ENCODE peak calls at places on chromosomes 3 and 15, in four cellular contexts. P is H9, T is trophoblast cell, L is H1. H is an unnamed sample.

GRCh38 chr3:195748661-195749060 is 27.9 kb downstream of the MUC20 start:
- DNase-seq in P (no peak), T (no peak), L (no peak), H (no peak)

GRCh38 chr15:84826369-84826823 is 9.2 kb downstream of the ALPK3 start:
- DNase-seq in P (peak; percentile 83), T (no peak), L (no peak), H (peak; percentile 79)

GRCh38 chr3:120113128-120114116 is 19.2 kb upstream of the GSK3B start:
- DNase-seq in P (no peak), T (no peak), L (no peak), H (no peak)

GRCh38 chr15:69099976-69100375 is 60.5 kb upstream of the GLCE start:
- DNase-seq in P (no peak), T (no peak), L (no peak), H (no peak)

GRCh38 chr3:51622868-51623267 is 48.2 kb upstream of the TEX264 start:
- DNase-seq in P (no peak), T (no peak), L (no peak), H (no peak)

GRCh38 chr3:170947018-170947769 is 38.8 kb upstream of the EIF5A2 start:
- DNase-seq in P (no peak), T (no peak), L (no peak), H (peak; percentile 11)

GRCh38 chr15:27670481-27670880 is 428.6 kb downstream of the OCA2 start:
- DNase-seq in P (no peak), T (no peak), L (no peak), H (no peak)

GRCh38 chr15:75420698-75421097 is 30.8 kb downstream of the SIN3A start:
- DNase-seq in P (no peak), T (no peak), L (no peak), H (no peak)

GRCh38 chr3:104360038-104360437 is 1006.7 kb upstream of the ALCAM start:
- DNase-seq in P (no peak), T (no peak), L (no peak), H (no peak)

GRCh38 chr3:46297658-46298423 is 55.6 kb downstream of the CCR3 start:
- DNase-seq in P (no peak), T (no peak), L (no peak), H (peak; percentile 5)

GRCh38 chr15:63752075-63752684 is 81.6 kb downstream of the HERC1 start:
- DNase-seq in P (no peak), T (peak; percentile 39), L (no peak), H (peak; percentile 61)

GRCh38 chr15:31277335-31278055 is 49.1 kb upstream of the KLF13 start:
- DNase-seq in P (no peak), T (no peak), L (no peak), H (no peak)

GRCh38 chr3:110744723-110745122 is 326.9 kb upstream of the NECTIN3 start:
- DNase-seq in P (no peak), T (no peak), L (no peak), H (no peak)

GRCh38 chr15:100114100-100114499 is 227.7 kb downstream of the ADAMTS17 start:
- DNase-seq in P (no peak), T (no peak), L (no peak), H (no peak)

GRCh38 chr15:42270551-42270950 is 2.5 kb upstream of the GANC start:
- DNase-seq in P (no peak), T (no peak), L (no peak), H (no peak)

GRCh38 chr15:55403531-55403930 is 4.6 kb downstream of the CCPG1 start:
- DNase-seq in P (no peak), T (no peak), L (no peak), H (no peak)

GRCh38 chr15:26702381-26702780 is 70.5 kb downstream of the GABRB3 start:
- DNase-seq in P (no peak), T (no peak), L (no peak), H (no peak)

GRCh38 chr3:64945171-64945684 is 257.4 kb upstream of the ADAMTS9 start:
- DNase-seq in P (peak; percentile 60), T (no peak), L (no peak), H (peak; percentile 95)

GRCh38 chr15:59399465-59400102 is 26.9 kb upstream of the MYO1E start:
- DNase-seq in P (no peak), T (no peak), L (no peak), H (no peak)

GRCh38 chr15:89364341-89364740 is 29.7 kb upstream of the POLG start:
- DNase-seq in P (no peak), T (no peak), L (no peak), H (no peak)

GRCh38 chr3:140610544-140610943 is 67.3 kb upstream of the TRIM42 start:
- DNase-seq in P (no peak), T (no peak), L (no peak), H (no peak)

GRCh38 chr3:133670525-133670995 is 8.8 kb upstream of the TOPBP1 start:
- DNase-seq in P (no peak), T (no peak), L (no peak), H (no peak)

GRCh38 chr15:72521682-72522081 is 47.6 kb downstream of the ARIH1 start:
- DNase-seq in P (no peak), T (no peak), L (no peak), H (no peak)

GRCh38 chr3:52054689-52055511 is 1.5 kb downstream of the DUSP7 start:
- DNase-seq in P (peak; percentile 40), T (no peak), L (no peak), H (peak; percentile 35)

GRCh38 chr3:196697270-196697669 is 14.8 kb downstream of the CEP19 start:
- DNase-seq in P (no peak), T (no peak), L (no peak), H (no peak)

GRCh38 chr3:88986834-88987233 is 120.6 kb upstream of the EPHA3 start:
- DNase-seq in P (no peak), T (no peak), L (no peak), H (no peak)

GRCh38 chr3:72782521-72782920 is 65.7 kb downstream of the SHQ1 start:
- DNase-seq in P (no peak), T (no peak), L (no peak), H (peak; percentile 26)

GRCh38 chr15:59138243-59138642 is 33.3 kb downstream of the CCNB2 start:
- DNase-seq in P (peak; percentile 86), T (peak; percentile 45), L (peak; percentile 66), H (peak; percentile 85)

GRCh38 chr3:56890448-56891083 is 88.8 kb upstream of the ARHGEF3 start:
- DNase-seq in P (no peak), T (no peak), L (no peak), H (no peak)

GRCh38 chr3:124886168-124887051 is 755 bp downstream of the ITGB5 start:
- DNase-seq in P (peak; percentile 75), T (peak; percentile 29), L (no peak), H (peak; percentile 86)

GRCh38 chr3:112738366-112738765 is 97.4 kb upstream of the CCDC80 start:
- DNase-seq in P (no peak), T (no peak), L (no peak), H (no peak)

GRCh38 chr3:24249523-24249922 is 245.1 kb downstream of the THRB start:
- DNase-seq in P (no peak), T (no peak), L (no peak), H (no peak)

GRCh38 chr15:38671675-38672141 is 107.1 kb upstream of the RASGRP1 start:
- DNase-seq in P (no peak), T (no peak), L (no peak), H (no peak)

GRCh38 chr15:87752250-87752951 is 504.1 kb downstream of the NTRK3 start:
- DNase-seq in P (no peak), T (no peak), L (no peak), H (no peak)

GRCh38 chr15:57655087-57655486 is 51.4 kb upstream of the POLR2M start:
- DNase-seq in P (no peak), T (no peak), L (no peak), H (no peak)

GRCh38 chr15:50143255-50143860 is 24.3 kb upstream of the ATP8B4 start:
- DNase-seq in P (no peak), T (no peak), L (no peak), H (no peak)

GRCh38 chr15:50144342-50145120 is 25.5 kb upstream of the ATP8B4 start:
- DNase-seq in P (no peak), T (no peak), L (no peak), H (peak; percentile 60)

GRCh38 chr15:50148362-50148963 is 29.4 kb upstream of the ATP8B4 start:
- DNase-seq in P (peak; percentile 76), T (peak; percentile 9), L (peak; percentile 7), H (peak; percentile 95)

GRCh38 chr15:50146661-50147060 is 27.6 kb upstream of the ATP8B4 start:
- DNase-seq in P (no peak), T (no peak), L (no peak), H (no peak)

DNA sequence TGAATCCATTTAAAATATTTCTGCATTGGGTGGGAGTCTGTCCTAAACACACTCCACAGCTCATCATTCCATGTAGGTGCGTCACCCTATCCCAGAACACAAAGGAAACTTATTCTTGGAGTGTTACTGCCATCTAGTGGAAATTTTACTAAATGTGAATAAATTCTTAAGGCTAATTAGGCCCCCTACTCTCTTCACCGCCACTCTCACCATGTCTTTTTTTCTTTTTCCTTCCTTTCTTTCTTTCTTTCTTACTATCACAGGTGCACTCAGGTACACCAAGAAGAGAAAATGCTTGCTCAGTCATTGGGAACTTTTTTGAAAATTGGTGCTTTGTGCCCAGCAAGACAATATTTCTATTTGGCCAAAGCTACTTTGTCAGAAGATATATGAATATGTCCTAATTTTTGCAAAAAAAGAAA is 26.4 kb upstream of the ATP8B4 start:
- DNase-seq in P (no peak), T (no peak), L (peak; percentile 7), H (peak; percentile 90)
- H2BK5ac ChIP-seq in P (no peak overlapping the region), T (no peak overlapping the region), L (no peak overlapping the region), H (no peak overlapping the region)

DNA sequence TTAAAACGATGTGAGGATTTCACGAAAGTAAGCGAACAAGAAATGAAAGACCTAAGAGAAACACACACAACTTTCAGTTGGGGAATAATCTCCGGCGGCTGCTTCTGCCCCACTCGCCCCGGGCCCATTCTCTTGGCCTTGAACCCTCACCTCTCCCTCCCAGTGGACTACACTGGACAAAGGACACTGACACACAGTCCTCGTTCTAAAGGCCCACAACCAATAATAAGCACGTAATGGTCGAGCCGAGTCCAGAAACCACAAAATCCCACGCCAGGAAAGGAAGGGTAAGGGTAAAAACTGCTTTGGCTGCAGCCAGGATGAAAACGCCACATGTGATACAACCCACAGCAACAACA is 485 bp downstream of the ZNF770 start:
- DNase-seq in P (no peak), T (no peak), L (no peak), H (no peak)
- H3K79me2 ChIP-seq in P (peaks cover 27% of the 10 kb centered on the region), T (peaks cover 14% of the 10 kb centered on the region), L (peaks cover 24% of the 10 kb centered on the region), H (peaks cover 34% of the 10 kb centered on the region)

GRCh38 chr3:123862152-123862551 is 22.0 kb downstream of the MYLK start:
- DNase-seq in P (no peak), T (no peak), L (no peak), H (no peak)
- H3K9ac ChIP-seq in P (no peak overlapping the region), T (no peak overlapping the region), L (no peak overlapping the region), H (no peak overlapping the region)

DNA sequence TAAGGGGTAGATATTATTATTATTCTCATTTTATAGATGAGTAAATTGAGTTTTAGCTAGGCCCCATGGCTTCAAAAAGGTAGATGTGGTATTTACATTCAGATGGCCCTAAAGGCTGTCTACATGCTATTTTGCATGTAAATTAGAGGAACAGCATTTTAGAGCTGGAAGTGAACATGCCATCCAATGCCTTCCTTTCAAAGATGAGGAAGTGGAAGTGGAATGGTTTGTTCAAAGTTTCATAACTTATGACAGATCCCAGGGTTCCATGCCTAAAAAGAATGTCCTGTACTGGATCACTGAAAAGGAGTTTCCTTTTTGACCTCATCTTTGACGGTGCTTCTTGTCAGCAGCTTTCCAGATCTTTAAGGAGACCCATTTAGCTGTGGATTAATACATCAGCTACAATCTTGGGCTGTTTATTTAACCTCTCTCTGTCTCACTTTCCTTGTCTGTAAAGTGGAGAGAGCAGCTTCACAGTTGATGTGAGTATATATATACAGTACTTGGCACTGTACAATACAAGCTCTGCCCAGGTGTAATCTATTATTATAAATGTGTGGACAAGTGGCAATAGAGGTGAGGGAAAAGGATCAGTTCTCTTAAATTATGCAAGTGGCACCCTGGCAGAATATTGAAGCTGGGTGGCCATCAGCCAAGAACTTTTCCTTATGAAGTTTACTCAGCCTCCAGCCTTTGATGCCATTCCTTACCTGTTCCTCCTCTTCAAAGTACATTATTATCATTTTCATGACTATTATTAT is 68.7 kb upstream of the GOLGA8B start:
- DNase-seq in P (no peak), T (no peak), L (no peak), H (no peak)
- H2BK5ac ChIP-seq in P (no peak overlapping the region), T (no peak overlapping the region), L (no peak overlapping the region), H (no peak overlapping the region)

H was measured in mesendoderm.